ENCODE peak calls at places on chromosome 11, in four cellular contexts. J, H, U and E are unnamed samples.

GRCh38 chr11:2133481-2134021 is 5.6 kb downstream of the IGF2 start:
- DNase-seq in U (no peak), J (peak; percentile 41), H (no peak), E (no peak)

GRCh38 chr11:57761301-57762234 is at the start of gene CTNND1:
- DNase-seq in U (no peak), H (no peak), J (peak; percentile 91), E (no peak)

GRCh38 chr11:107789767-107790166 is 68.8 kb downstream of the SLC35F2 start:
- DNase-seq in H (no peak), J (no peak), U (no peak), E (no peak)

GRCh38 chr11:122192634-122193245 is 76.7 kb upstream of the BLID start:
- DNase-seq in H (no peak), U (no peak), J (no peak), E (no peak)

GRCh38 chr11:65774525-65775306 is 6.1 kb downstream of the AP5B1 start:
- DNase-seq in U (no peak), H (no peak), J (no peak), E (no peak)

GRCh38 chr11:13098067-13098466 is 89.0 kb downstream of the RASSF10 start:
- DNase-seq in J (no peak), H (no peak), U (no peak), E (no peak)

GRCh38 chr11:41665633-41666032 is 206.2 kb upstream of the LRRC4C start:
- DNase-seq in H (no peak), U (no peak), J (no peak), E (no peak)

GRCh38 chr11:34029176-34029575 is 22.4 kb upstream of the CAPRIN1 start:
- DNase-seq in H (no peak), U (no peak), J (no peak), E (no peak)

GRCh38 chr11:108115495-108116140 is 5.7 kb upstream of the ACAT1 start:
- DNase-seq in U (no peak), J (peak; percentile 91), H (no peak), E (no peak)

GRCh38 chr11:79269923-79270322 is 170.9 kb downstream of the TENM4 start:
- DNase-seq in J (no peak), H (no peak), U (no peak), E (no peak)

GRCh38 chr11:10494636-10495463 is 39.8 kb downstream of the AMPD3 start:
- DNase-seq in U (no peak), J (no peak), H (no peak), E (no peak)

GRCh38 chr11:77568306-77568705 is 21.4 kb upstream of the AQP11 start:
- DNase-seq in H (no peak), J (no peak), U (no peak), E (no peak)

GRCh38 chr11:17780668-17781067 is 46.1 kb downstream of the KCNC1 start:
- DNase-seq in U (no peak), J (no peak), H (no peak), E (no peak)

GRCh38 chr11:93921695-93922468 is 71.5 kb upstream of the VSTM5 start:
- DNase-seq in H (peak; percentile 11), U (no peak), J (no peak), E (no peak)

GRCh38 chr11:91075032-91075695 is 852.3 kb upstream of the CHORDC1 start:
- DNase-seq in U (no peak), J (no peak), H (no peak), E (no peak)
- H3K4me1 ChIP-seq in U (no peaks in the 10 kb centered on the region), J (no peaks in the 10 kb centered on the region), H (no peaks in the 10 kb centered on the region), E (no peaks in the 10 kb centered on the region)

GRCh38 chr11:46242961-46243795 is 34.3 kb upstream of the CREB3L1 start:
- DNase-seq in H (peak; percentile 83), J (peak; percentile 96), U (peak; percentile 80), E (peak; percentile 92)
- H3K4me1 ChIP-seq in H (peaks cover 19% of the 10 kb centered on the region), J (peaks cover 10% of the 10 kb centered on the region), U (peaks cover 11% of the 10 kb centered on the region), E (peaks cover 21% of the 10 kb centered on the region)

GRCh38 chr11:926341-926916 is 759 bp downstream of the AP2A2 start:
- DNase-seq in H (no peak), U (no peak), J (peak; percentile 52), E (no peak)
- H3K4me1 ChIP-seq in H (peaks cover 46% of the 10 kb centered on the region), U (peaks cover 46% of the 10 kb centered on the region), J (peaks cover 30% of the 10 kb centered on the region), E (peaks cover 45% of the 10 kb centered on the region)

GRCh38 chr11:95305726-95306522 is 74.9 kb upstream of the SESN3 start:
- DNase-seq in J (no peak), U (no peak), H (no peak), E (no peak)

GRCh38 chr11:95308512-95309035 is 77.6 kb upstream of the SESN3 start:
- DNase-seq in U (no peak), H (no peak), J (no peak), E (no peak)

GRCh38 chr11:95307310-95307709 is 76.3 kb upstream of the SESN3 start:
- DNase-seq in U (no peak), J (no peak), H (no peak), E (no peak)

GRCh38 chr11:95304777-95305176 is 73.8 kb upstream of the SESN3 start:
- DNase-seq in U (no peak), H (no peak), J (no peak), E (no peak)

GRCh38 chr11:95306816-95307215 is 75.8 kb upstream of the SESN3 start:
- DNase-seq in H (no peak), U (no peak), J (no peak), E (no peak)
- H3K4me1 ChIP-seq in H (peaks cover 9% of the 10 kb centered on the region), U (peaks cover 4% of the 10 kb centered on the region), J (no peaks in the 10 kb centered on the region), E (no peaks in the 10 kb centered on the region)

DNA sequence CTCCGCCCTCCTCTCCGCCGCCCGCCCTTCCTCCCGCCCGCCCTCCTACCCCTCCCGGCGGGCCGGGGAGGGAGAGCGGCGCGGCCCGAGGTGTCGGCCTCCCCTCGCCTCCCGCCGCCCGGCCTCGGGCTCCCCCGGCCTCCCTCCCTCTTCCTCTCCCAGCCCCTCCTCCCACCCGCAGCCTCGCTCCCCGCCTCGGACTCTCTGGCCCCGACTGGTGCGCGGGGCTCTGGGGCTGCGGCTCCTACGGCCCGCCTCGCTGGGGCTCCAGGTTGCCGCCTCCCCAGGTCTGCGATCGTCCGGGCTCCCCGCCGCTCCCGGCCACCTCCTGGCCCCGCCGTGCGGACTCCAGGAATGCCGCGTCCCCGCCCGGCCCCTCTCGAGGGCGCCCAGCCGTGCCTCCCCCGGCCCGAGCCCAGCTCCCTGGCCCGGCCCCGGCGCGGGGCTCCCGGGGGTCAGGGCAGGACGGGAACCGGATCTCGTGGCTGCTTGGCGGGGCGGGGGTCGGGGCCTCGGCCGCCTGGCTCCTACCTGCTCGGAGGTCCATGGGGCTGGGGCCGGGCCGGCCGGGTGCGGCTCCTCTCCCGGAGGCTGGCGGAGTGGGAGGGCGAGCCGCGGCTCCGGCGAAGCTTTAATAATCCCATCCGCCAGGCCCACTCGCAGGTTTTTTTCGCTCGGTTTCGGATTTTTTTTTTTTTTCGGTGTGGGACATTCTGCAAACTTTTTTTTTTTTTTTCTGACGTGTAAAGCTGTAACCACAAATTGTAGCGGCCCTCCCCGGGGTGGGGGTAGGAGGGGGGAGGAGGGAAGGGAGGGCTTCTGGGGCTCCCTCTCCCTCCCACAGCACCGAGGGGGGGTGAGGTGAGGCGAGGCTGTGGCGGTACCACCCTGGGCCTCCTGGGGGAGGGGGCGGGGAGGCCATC is at the start of gene CLCF1:
- DNase-seq in J (peak; percentile 73), U (peak; percentile 84), H (peak; percentile 88), E (peak; percentile 77)
- H3K4me1 ChIP-seq in J (peaks cover 16% of the 10 kb centered on the region), U (peaks cover 56% of the 10 kb centered on the region), H (peaks cover 62% of the 10 kb centered on the region), E (peaks cover 51% of the 10 kb centered on the region)